ENCODE peak calls at places on chromosome 4, in five cellular contexts. Z is cardiac muscle cell, P is AG10803, K is lower leg skin, N is tibial artery. Y is an unnamed sample.

GRCh38 chr4:2354760-2355159 is 63.7 kb downstream of the ZFYVE28 start:
- DNase-seq in Z (no peak), P (no peak), K (no peak), N (no peak), Y (no peak)

GRCh38 chr4:150242820-150243458 is 164.7 kb downstream of the DCLK2 start:
- DNase-seq in Z (peak), P (peak), K (no peak), N (no peak), Y (peak)

GRCh38 chr4:3346146-3346545 is 53.3 kb downstream of the RGS12 start:
- DNase-seq in Z (peak), P (peak), K (peak), N (peak), Y (peak)

GRCh38 chr4:168019019-168019651 is 73.2 kb upstream of the ANXA10 start:
- DNase-seq in Z (no peak), P (no peak), K (no peak), N (no peak), Y (peak)

GRCh38 chr4:186570193-186570996 is 15.0 kb upstream of the MTNR1A start:
- DNase-seq in Z (peak), P (peak), K (no peak), N (no peak), Y (peak)

GRCh38 chr4:87843936-87844335 is 11.2 kb downstream of the MEPE start:
- DNase-seq in Z (peak), P (peak), K (peak), N (peak), Y (peak)

GRCh38 chr4:118327554-118328241 is 25.1 kb downstream of the PRSS12 start:
- DNase-seq in Z (no peak), P (peak), K (no peak), N (no peak), Y (no peak)

GRCh38 chr4:24914460-24914859 is 1.6 kb upstream of the CCDC149 start:
- DNase-seq in Z (no peak), P (no peak), K (no peak), N (no peak), Y (no peak)

GRCh38 chr4:110865611-110866254 is 242.9 kb upstream of the PITX2 start:
- DNase-seq in Z (no peak), P (peak), K (no peak), N (no peak), Y (peak)

GRCh38 chr4:151604238-151604637 is 156.6 kb downstream of the GATB start:
- DNase-seq in Z (no peak), P (peak), K (no peak), N (no peak), Y (peak)

GRCh38 chr4:36183665-36184393 is 60.5 kb downstream of the ARAP2 start:
- DNase-seq in Z (no peak), P (no peak), K (no peak), N (no peak), Y (no peak)

GRCh38 chr4:14155803-14156202 is 528.3 kb upstream of the BOD1L1 start:
- DNase-seq in Z (peak), P (no peak), K (no peak), N (no peak), Y (no peak)

GRCh38 chr4:140968371-140968770 is 164.9 kb downstream of the RNF150 start:
- DNase-seq in Z (no peak), P (no peak), K (no peak), N (no peak), Y (no peak)

GRCh38 chr4:175891863-175892262 is 79.8 kb upstream of the GPM6A start:
- DNase-seq in Z (peak), P (peak), K (no peak), N (no peak), Y (peak)

GRCh38 chr4:173074501-173074946 is 94.1 kb upstream of the GALNT7 start:
- DNase-seq in Z (no peak), P (peak), K (no peak), N (no peak), Y (peak)

GRCh38 chr4:184856277-184856609 is 30.5 kb upstream of the ACSL1 start:
- DNase-seq in Z (no peak), P (no peak), K (no peak), N (no peak), Y (no peak)

GRCh38 chr4:126247409-126247808 is 932.7 kb downstream of the FAT4 start:
- DNase-seq in Z (no peak), P (no peak), K (no peak), N (no peak), Y (no peak)

GRCh38 chr4:69092980-69093568 is 3.2 kb upstream of the UGT2B7 start:
- DNase-seq in Z (no peak), P (no peak), K (no peak), N (no peak), Y (no peak)

GRCh38 chr4:69089388-69089787 is 6.9 kb upstream of the UGT2B7 start:
- DNase-seq in Z (no peak), P (no peak), K (no peak), N (no peak), Y (no peak)

GRCh38 chr4:69095301-69095731 is 958 bp upstream of the UGT2B7 start:
- DNase-seq in Z (no peak), P (no peak), K (no peak), N (no peak), Y (peak)

GRCh38 chr4:69093681-69094080 is 2.6 kb upstream of the UGT2B7 start:
- DNase-seq in Z (no peak), P (no peak), K (no peak), N (no peak), Y (no peak)

GRCh38 chr4:69092190-69092589 is 4.1 kb upstream of the UGT2B7 start:
- DNase-seq in Z (no peak), P (peak), K (no peak), N (no peak), Y (peak)
- H3K4me3 ChIP-seq in Z (no peak), P (no peak), K (no peak), N (no peak), Y (no peak)

GRCh38 chr4:8144359-8144758 is 14.3 kb downstream of the ABLIM2 start:
- DNase-seq in Z (no peak), P (no peak), K (no peak), N (no peak), Y (no peak)

GRCh38 chr4:8140915-8141314 is 17.7 kb downstream of the ABLIM2 start:
- DNase-seq in Z (no peak), P (no peak), K (no peak), N (no peak), Y (no peak)

GRCh38 chr4:8143392-8144140 is 15.0 kb downstream of the ABLIM2 start:
- DNase-seq in Z (no peak), P (no peak), K (no peak), N (no peak), Y (no peak)

GRCh38 chr4:8142556-8142955 is 16.1 kb downstream of the ABLIM2 start:
- DNase-seq in Z (no peak), P (no peak), K (no peak), N (no peak), Y (no peak)

DNA sequence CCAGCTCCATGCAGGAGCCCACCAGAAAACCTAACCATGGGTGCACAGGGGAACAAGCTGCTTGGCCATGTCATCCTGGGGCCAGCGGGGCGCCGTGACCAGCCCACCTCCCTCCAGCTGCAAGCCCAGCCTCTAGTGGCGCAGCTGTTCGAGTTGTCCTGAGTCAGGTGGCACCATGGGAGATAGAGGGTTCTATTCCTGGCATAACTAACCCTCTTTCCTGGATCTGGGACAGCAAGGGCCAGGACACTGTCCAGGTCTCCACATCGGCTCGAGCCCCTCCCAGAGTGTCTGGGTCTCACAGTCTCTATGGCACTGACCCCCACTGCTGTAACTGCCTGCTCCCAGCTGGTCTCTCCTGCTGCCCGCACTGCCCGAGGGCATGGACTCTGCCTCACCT is 16.7 kb downstream of the ABLIM2 start:
- DNase-seq in Z (no peak), P (no peak), K (no peak), N (no peak), Y (no peak)
- TF ChIP-seq CTCF in Z (no peak), P (no peak), K (no peak), N (no peak), Y (no peak)

GRCh38 chr4:78588894-78589545 is 37.5 kb downstream of the ANXA3 start:
- DNase-seq in Z (no peak), P (no peak), K (no peak), N (no peak), Y (no peak)
- H3K4me3 ChIP-seq in Z (no peak), P (no peak), K (no peak), N (no peak), Y (no peak)

GRCh38 chr4:156799121-156799589 is 172.4 kb downstream of the PDGFC start:
- DNase-seq in Z (no peak), P (peak), K (no peak), N (no peak), Y (peak)

GRCh38 chr4:156795727-156796126 is 175.9 kb downstream of the PDGFC start:
- DNase-seq in Z (no peak), P (no peak), K (no peak), N (no peak), Y (no peak)

GRCh38 chr4:156798438-156798837 is 173.2 kb downstream of the PDGFC start:
- DNase-seq in Z (no peak), P (no peak), K (no peak), N (no peak), Y (no peak)

GRCh38 chr4:156803056-156803455 is 168.5 kb downstream of the PDGFC start:
- DNase-seq in Z (no peak), P (peak), K (no peak), N (no peak), Y (no peak)

DNA sequence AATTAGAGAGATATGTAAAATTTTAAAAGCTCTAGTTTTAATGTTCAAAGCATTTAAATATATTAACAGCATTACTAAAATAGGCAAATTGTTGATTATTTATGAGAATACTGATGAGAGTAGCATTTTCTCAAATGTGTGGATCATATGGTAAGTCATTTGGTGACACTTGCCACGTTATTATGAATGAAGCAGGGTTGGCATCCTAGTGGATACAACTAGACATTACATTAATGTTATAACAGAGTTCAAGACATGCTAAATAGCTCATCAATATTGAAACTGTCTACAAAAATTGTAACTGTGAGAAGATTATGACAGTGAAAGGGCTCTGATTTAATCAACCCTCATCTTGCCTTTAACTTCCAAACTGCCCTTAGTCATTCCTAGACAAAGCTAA is 171.1 kb downstream of the PDGFC start:
- DNase-seq in Z (no peak), P (no peak), K (no peak), N (no peak), Y (no peak)
- TF ChIP-seq CTCF in Z (no peak), P (no peak), K (no peak), N (no peak), Y (no peak)

DNA sequence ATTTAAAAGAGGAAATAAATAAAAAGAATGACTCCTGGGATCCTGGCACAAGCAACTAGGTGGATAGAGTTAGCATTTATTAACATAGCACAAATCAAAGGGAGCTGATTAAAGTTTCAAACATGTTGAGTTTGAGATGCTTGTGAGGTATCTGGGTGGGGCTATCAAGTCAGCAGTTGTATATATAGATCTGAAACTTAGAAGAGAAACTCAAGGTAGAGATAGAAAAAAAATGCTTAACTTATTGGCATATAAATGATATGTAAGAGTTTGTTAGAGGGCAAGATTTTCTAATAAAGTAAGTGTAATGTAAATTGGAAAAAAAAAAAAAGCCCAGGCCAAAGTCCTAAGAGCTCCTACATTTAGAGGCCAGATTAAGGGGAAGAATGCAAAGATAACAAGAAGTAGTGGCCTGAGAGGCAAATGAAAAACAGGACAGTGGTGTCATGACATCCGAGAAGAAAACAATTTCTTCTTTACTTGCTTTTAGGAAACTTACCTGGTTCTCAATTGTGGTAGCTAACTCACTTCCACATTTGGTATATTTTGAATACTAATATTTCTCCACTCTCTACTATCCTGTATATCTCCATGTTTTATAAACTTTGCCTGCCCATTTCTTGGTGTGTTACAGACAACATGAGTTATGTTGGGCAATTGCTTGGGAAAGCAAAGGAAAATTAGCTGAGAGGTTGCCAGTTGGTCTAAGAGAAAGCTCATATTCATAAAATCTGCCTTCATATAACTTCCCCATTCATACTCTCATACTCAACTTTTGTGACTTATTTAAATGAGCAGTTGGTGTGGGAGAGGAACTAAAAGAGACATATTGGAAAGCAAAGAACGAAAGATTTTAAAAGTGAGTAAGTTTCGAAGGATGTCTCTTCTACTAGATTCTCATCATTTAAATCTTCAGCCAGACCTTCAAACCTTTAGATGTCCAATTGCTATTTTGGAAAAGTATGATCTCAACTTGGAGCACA is 169.3 kb downstream of the PARM1 start:
- DNase-seq in Z (no peak), P (no peak), K (no peak), N (no peak), Y (no peak)
- H3K4me3 ChIP-seq in Z (no peak), P (no peak), K (no peak), N (no peak), Y (no peak)